ENCODE peak calls at places on chromosome 16, in six cellular contexts. C is A549, Y is MM.1S, J is neural progenitor cell, H is osteoblast, O is fibroblast of lung. X is an unnamed sample.

GRCh38 chr16:68069511-68070248 is 15.5 kb upstream of the NFATC3 start:
- DNase-seq in J (no peak), Y (no peak), C (no peak), H (no peak), O (no peak), X (no peak)

GRCh38 chr16:79848739-79849518 is 248.4 kb upstream of the MAF start:
- DNase-seq in O (no peak), Y (no peak), J (no peak), H (no peak), C (no peak), X (no peak)

GRCh38 chr16:85251225-85251760 is 139.0 kb upstream of the CIBAR2 start:
- DNase-seq in J (no peak), Y (no peak), H (no peak), O (no peak), C (no peak), X (no peak)

GRCh38 chr16:78932395-78932794 is 668.1 kb downstream of the MAF start:
- DNase-seq in H (no peak), O (no peak), C (no peak), Y (no peak), J (no peak), X (no peak)

GRCh38 chr16:80997139-80997798 is 9.4 kb downstream of the CMC2 start:
- DNase-seq in O (peak; percentile 12), J (no peak), Y (no peak), C (peak; percentile 65), H (no peak), X (peak; percentile 7)

GRCh38 chr16:9154576-9155410 is 63.3 kb downstream of the HAPSTR1 start:
- DNase-seq in Y (no peak), J (no peak), O (no peak), H (no peak), C (no peak), X (no peak)

GRCh38 chr16:68367034-68367433 is 56.2 kb downstream of the PRMT7 start:
- DNase-seq in C (peak; percentile 58), O (peak; percentile 32), J (peak; percentile 76), Y (no peak), H (no peak), X (peak; percentile 62)

GRCh38 chr16:83137326-83137770 is 510.6 kb downstream of the CDH13 start:
- DNase-seq in C (no peak), Y (peak; percentile 75), O (peak; percentile 82), H (peak; percentile 88), J (peak; percentile 63), X (peak; percentile 93)

GRCh38 chr16:17831330-17831729 is 360.6 kb upstream of the XYLT1 start:
- DNase-seq in O (no peak), H (no peak), J (peak; percentile 26), C (no peak), Y (no peak), X (no peak)

GRCh38 chr16:23114131-23114904 is 34.9 kb downstream of the USP31 start:
- DNase-seq in C (no peak), Y (no peak), O (no peak), H (no peak), J (no peak), X (no peak)
- H3K4me2 ChIP-seq in C (no peak overlapping the region), Y (no peak overlapping the region), O (no peak overlapping the region), H (no peak overlapping the region), J (no peak overlapping the region), X (no peak overlapping the region)

GRCh38 chr16:12513057-12513790 is 290.5 kb downstream of the CPPED1 start:
- DNase-seq in C (no peak), O (no peak), H (no peak), Y (no peak), J (no peak), X (no peak)

GRCh38 chr16:12513791-12514175 is 289.9 kb downstream of the CPPED1 start:
- DNase-seq in C (no peak), H (no peak), J (no peak), Y (no peak), O (no peak), X (no peak)

GRCh38 chr16:12511708-12512107 is 292.0 kb downstream of the CPPED1 start:
- DNase-seq in O (no peak), H (no peak), J (no peak), Y (no peak), C (no peak), X (no peak)

GRCh38 chr16:12509121-12509520 is 294.6 kb downstream of the CPPED1 start:
- DNase-seq in C (no peak), Y (no peak), J (no peak), O (no peak), H (no peak), X (no peak)

DNA sequence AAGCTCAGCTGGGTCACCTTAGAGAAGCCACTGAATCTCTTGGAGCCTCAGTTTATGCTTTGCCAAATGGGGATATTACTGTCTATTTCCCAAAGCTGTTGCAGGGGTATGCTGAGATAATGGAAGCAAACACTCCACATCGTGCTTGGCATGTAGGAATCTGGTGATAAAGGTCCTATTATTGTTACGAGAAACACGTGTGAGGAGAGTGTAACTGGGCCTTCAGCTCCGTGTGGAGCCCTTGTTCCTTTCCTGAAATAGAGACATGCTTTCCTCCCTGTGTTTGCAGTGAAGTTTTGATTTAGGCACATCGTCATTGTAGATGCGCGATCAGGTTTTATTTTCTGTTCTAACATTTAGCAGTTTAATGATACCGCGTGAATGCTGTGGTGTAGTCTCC is 292.4 kb downstream of the CPPED1 start:
- DNase-seq in C (no peak), Y (no peak), O (no peak), H (no peak), J (no peak), X (no peak)
- H3K4me2 ChIP-seq in C (no peak overlapping the region), Y (no peak overlapping the region), O (no peak overlapping the region), H (peak overlapping the region; percentile 59), J (no peak overlapping the region), X (no peak overlapping the region)

GRCh38 chr16:15518412-15519351 is 84.3 kb downstream of the BMERB1 start:
- DNase-seq in C (peak; percentile 82), O (peak; percentile 82), J (no peak), H (no peak), Y (no peak), X (no peak)
- H3K4me2 ChIP-seq in C (peak overlapping the region; percentile 58), O (no peak overlapping the region), J (no peak overlapping the region), H (no peak overlapping the region), Y (no peak overlapping the region), X (no peak overlapping the region)

GRCh38 chr16:48385272-48385953 is at the start of gene SIAH1:
- DNase-seq in O (peak; percentile 75), J (peak; percentile 95), Y (peak; percentile 82), H (peak; percentile 100), C (peak; percentile 76), X (peak; percentile 91)

GRCh38 chr16:48383204-48383876 is 1.9 kb downstream of the SIAH1 start:
- DNase-seq in Y (no peak), H (peak; percentile 84), O (peak; percentile 79), C (no peak), J (no peak), X (no peak)

GRCh38 chr16:48384305-48384981 is 770 bp downstream of the SIAH1 start:
- DNase-seq in H (peak; percentile 96), J (peak; percentile 91), C (peak; percentile 71), O (peak; percentile 73), Y (peak; percentile 38), X (peak; percentile 51)

GRCh38 chr16:48383877-48384304 is 1.3 kb downstream of the SIAH1 start:
- DNase-seq in J (no peak), H (no peak), O (no peak), Y (peak; percentile 43), C (no peak), X (peak; percentile 27)

DNA sequence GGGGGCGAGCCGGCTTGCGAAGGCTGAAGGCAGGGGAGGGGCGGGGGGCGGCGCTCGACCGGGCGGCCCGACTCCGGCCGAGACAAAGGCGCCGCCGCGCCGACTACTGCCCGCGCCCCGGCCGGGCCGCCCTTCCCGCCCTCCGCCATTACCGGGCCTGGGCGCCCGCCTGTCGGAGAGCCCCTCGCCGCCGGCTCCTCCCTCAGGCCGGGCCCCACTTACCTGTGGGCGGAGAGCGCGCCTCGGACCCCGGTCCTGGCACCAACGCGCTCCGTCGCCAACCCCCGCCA is 286 bp downstream of the SIAH1 start:
- DNase-seq in J (no peak), Y (no peak), H (no peak), O (no peak), C (no peak), X (no peak)
- H3K4me2 ChIP-seq in J (peak overlapping the region; percentile 66), Y (no peak overlapping the region), H (peak overlapping the region; percentile 19), O (no peak overlapping the region), C (peak overlapping the region; percentile 14), X (peak overlapping the region; percentile 41)

GRCh38 chr16:325375-326155 is 27.0 kb downstream of the AXIN1 start:
- DNase-seq in H (peak; percentile 46), O (no peak), Y (no peak), J (no peak), C (no peak), X (no peak)
- H3K4me2 ChIP-seq in H (no peak overlapping the region), O (no peak overlapping the region), Y (no peak overlapping the region), J (no peak overlapping the region), C (no peak overlapping the region), X (peak overlapping the region; percentile 45)

GRCh38 chr16:3856367-3857141 is 24.0 kb downstream of the CREBBP start:
- DNase-seq in H (no peak), O (no peak), J (peak; percentile 60), Y (no peak), C (no peak), X (no peak)

GRCh38 chr16:3858809-3859208 is 21.7 kb downstream of the CREBBP start:
- DNase-seq in C (no peak), O (no peak), Y (no peak), H (no peak), J (no peak), X (no peak)

GRCh38 chr16:3857189-3858013 is 23.1 kb downstream of the CREBBP start:
- DNase-seq in H (peak; percentile 75), C (no peak), O (peak; percentile 85), Y (peak; percentile 14), J (no peak), X (no peak)

GRCh38 chr16:3855142-3855541 is 25.4 kb downstream of the CREBBP start:
- DNase-seq in J (no peak), H (no peak), C (no peak), O (no peak), Y (no peak), X (no peak)

GRCh38 chr16:3854740-3855139 is 25.8 kb downstream of the CREBBP start:
- DNase-seq in H (no peak), C (no peak), Y (no peak), O (no peak), J (no peak), X (no peak)
- H3K4me2 ChIP-seq in H (no peak overlapping the region), C (no peak overlapping the region), Y (no peak overlapping the region), O (no peak overlapping the region), J (no peak overlapping the region), X (no peak overlapping the region)

DNA sequence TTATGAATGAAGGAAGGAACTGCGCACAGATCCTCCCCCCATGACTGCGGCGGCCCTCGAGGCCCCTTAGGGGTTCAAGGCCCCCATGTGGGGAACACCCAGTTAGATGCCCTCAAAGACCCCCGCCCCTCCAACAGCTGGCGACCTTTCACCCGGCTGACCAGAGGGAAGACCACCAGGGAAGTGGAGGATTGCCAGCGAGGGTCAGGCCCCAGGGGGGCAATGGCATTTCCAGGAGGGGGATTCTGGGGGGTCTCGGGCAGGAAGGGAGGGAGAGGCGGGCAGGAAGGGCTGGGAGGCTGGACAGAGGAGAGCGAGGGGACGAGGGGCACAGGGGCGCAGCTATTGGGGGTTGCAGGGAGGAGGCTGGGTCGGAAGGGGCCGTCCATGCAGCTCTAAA is 139.6 kb downstream of the C16orf95 start:
- DNase-seq in H (no peak), C (no peak), Y (no peak), O (no peak), J (no peak), X (no peak)
- H3K4me2 ChIP-seq in H (no peak overlapping the region), C (no peak overlapping the region), Y (no peak overlapping the region), O (no peak overlapping the region), J (peak overlapping the region; percentile 55), X (no peak overlapping the region)

GRCh38 chr16:62406387-62406786 is 370.1 kb upstream of the CDH8 start:
- DNase-seq in C (no peak), H (no peak), J (no peak), Y (no peak), O (no peak), X (no peak)
- H3K4me2 ChIP-seq in C (no peak overlapping the region), H (no peak overlapping the region), J (no peak overlapping the region), Y (no peak overlapping the region), O (no peak overlapping the region), X (no peak overlapping the region)

GRCh38 chr16:3175157-3176153 is 12.5 kb upstream of the OR1F1 start:
- DNase-seq in J (peak; percentile 53), C (peak; percentile 71), Y (no peak), O (no peak), H (peak; percentile 90), X (no peak)
- H3K4me2 ChIP-seq in J (peak overlapping the region; percentile 59), C (peak overlapping the region; percentile 76), Y (no peak overlapping the region), O (peak overlapping the region; percentile 66), H (peak overlapping the region; percentile 11), X (no peak overlapping the region)